ENCODE peak calls at places on chromosomes 7 and 10, in six cellular contexts. D is H1, S is K562, R is HepG2, Z is GM12891, H is GM12878. C is an unnamed sample.
A peak's percentile ranks its signal among the peaks of the same experiment; 100 is the strongest.

GRCh38 chr7:106037489-106038176 is 74.5 kb downstream of the SYPL1 start:
- DNase-seq in D (no peak), S (no peak), R (no peak), Z (no peak), H (no peak), C (no peak)

GRCh38 chr7:28354601-28355062 is 57.7 kb upstream of the CREB5 start:
- DNase-seq in D (no peak), S (no peak), R (no peak), Z (no peak), H (no peak), C (no peak)

GRCh38 chr7:158494162-158494586 is 93.4 kb downstream of the PTPRN2 start:
- DNase-seq in D (no peak), S (no peak), R (no peak), Z (no peak), H (no peak), C (no peak)

GRCh38 chr7:33874943-33875342 is 30.4 kb upstream of the BMPER start:
- DNase-seq in D (no peak), S (no peak), R (no peak), Z (no peak), H (no peak), C (no peak)

GRCh38 chr10:95289003-95289920 is 1.5 kb downstream of the PDLIM1 start:
- DNase-seq in D (no peak), S (peak; percentile 36), R (no peak), Z (no peak), H (no peak), C (no peak)

GRCh38 chr7:77570330-77571011 is 33.4 kb downstream of the PTPN12 start:
- DNase-seq in D (no peak), S (no peak), R (peak; percentile 41), Z (no peak), H (no peak), C (no peak)

GRCh38 chr10:4865945-4866661 is 40.1 kb downstream of the AKR1E2 start:
- DNase-seq in D (no peak), S (no peak), R (no peak), Z (no peak), H (no peak), C (no peak)

GRCh38 chr7:104431930-104432329 is 103.5 kb downstream of the LHFPL3 start:
- DNase-seq in D (no peak), S (no peak), R (no peak), Z (no peak), H (no peak), C (no peak)

GRCh38 chr7:128404826-128405344 is 4.9 kb downstream of the IMPDH1 start:
- DNase-seq in D (no peak), S (no peak), R (no peak), Z (no peak), H (no peak), C (no peak)

GRCh38 chr7:124566576-124566975 is 199.0 kb downstream of the GPR37 start:
- DNase-seq in D (peak; percentile 13), S (no peak), R (no peak), Z (no peak), H (no peak), C (no peak)

GRCh38 chr10:1402821-1403507 is 334.4 kb downstream of the ADARB2 start:
- DNase-seq in D (no peak), S (no peak), R (no peak), Z (no peak), H (no peak), C (no peak)

GRCh38 chr7:24445041-24445440 is 128.2 kb upstream of the PALS2 start:
- DNase-seq in D (no peak), S (no peak), R (no peak), Z (no peak), H (no peak), C (no peak)

GRCh38 chr7:127107601-127108007 is 145.1 kb downstream of the GRM8 start:
- DNase-seq in D (no peak), S (peak; percentile 65), R (peak; percentile 55), Z (no peak), H (peak; percentile 8), C (no peak)

GRCh38 chr10:102140913-102141540 is 8.2 kb downstream of the PPRC1 start:
- DNase-seq in D (no peak), S (no peak), R (no peak), Z (no peak), H (no peak), C (no peak)

GRCh38 chr10:34473174-34474059 is 341.7 kb downstream of the PARD3 start:
- DNase-seq in D (no peak), S (no peak), R (no peak), Z (no peak), H (no peak), C (no peak)

GRCh38 chr7:144133307-144133706 is 10.3 kb downstream of the OR2A14 start:
- DNase-seq in D (no peak), S (no peak), R (no peak), Z (no peak), H (no peak), C (no peak)

GRCh38 chr7:100130608-100131453 is 4.1 kb downstream of the MBLAC1 start:
- DNase-seq in D (no peak), S (peak; percentile 89), R (peak; percentile 54), Z (no peak), H (no peak), C (no peak)

GRCh38 chr10:1452777-1453176 is 284.5 kb downstream of the ADARB2 start:
- DNase-seq in D (no peak), S (no peak), R (no peak), Z (no peak), H (no peak), C (no peak)

GRCh38 chr10:112132429-112132828 is 51.1 kb downstream of the GPAM start:
- DNase-seq in D (no peak), S (no peak), R (no peak), Z (no peak), H (no peak), C (no peak)

GRCh38 chr7:101990811-101991418 is 173.5 kb downstream of the CUX1 start:
- DNase-seq in D (no peak), S (no peak), R (no peak), Z (peak; percentile 59), H (peak; percentile 88), C (peak; percentile 60)

DNA sequence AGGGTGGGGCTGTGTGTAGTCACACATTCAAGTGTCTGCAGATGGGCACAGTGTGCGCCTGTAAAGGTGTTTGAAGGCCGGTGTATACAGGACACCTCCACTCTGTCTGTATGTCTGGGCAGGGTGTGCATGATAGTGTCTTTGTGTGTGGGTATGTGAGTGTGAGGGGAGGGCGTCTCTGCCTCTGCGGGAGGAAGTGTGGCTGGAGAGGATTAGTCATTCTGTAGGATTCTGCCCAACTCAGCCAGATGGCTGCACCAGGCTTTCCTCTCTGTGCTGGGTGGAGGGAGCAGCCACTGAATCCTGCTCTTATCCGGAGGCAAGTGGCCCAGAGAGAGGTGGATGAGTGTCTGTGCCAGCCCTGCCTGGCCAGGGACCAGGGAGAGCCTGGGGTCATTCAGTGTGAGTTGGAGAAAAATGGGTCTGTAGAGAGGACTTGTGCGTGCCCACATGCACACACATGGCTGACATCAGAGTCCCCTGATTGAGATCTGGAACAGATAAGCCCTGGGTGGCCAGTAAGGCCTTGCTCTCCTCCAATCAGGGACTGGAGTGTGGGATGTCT is 1.7 kb downstream of the SFXN3 start:
- DNase-seq in D (no peak), S (no peak), R (peak; percentile 44), Z (no peak), H (no peak), C (no peak)
- TF ChIP-seq TAF1 in D (no peak), S (no peak), R (no peak), Z (no peak), H (no peak), C (no peak)

GRCh38 chr10:96304241-96304640 is at the start of gene DNTT:
- DNase-seq in D (no peak), S (no peak), R (no peak), Z (no peak), H (no peak), C (no peak)

GRCh38 chr10:96310359-96310669 is 6.1 kb downstream of the DNTT start:
- DNase-seq in D (no peak), S (no peak), R (no peak), Z (no peak), H (no peak), C (no peak)

GRCh38 chr10:96309631-96310358 is 5.6 kb downstream of the DNTT start:
- DNase-seq in D (peak; percentile 91), S (no peak), R (no peak), Z (no peak), H (no peak), C (no peak)

GRCh38 chr10:96305019-96305418 is 785 bp downstream of the DNTT start:
- DNase-seq in D (no peak), S (no peak), R (no peak), Z (no peak), H (no peak), C (no peak)

GRCh38 chr10:96306516-96306915 is 2.3 kb downstream of the DNTT start:
- DNase-seq in D (no peak), S (no peak), R (no peak), Z (no peak), H (no peak), C (no peak)
- TF ChIP-seq POLR2A in D (no peak), S (no peak), R (no peak), Z (no peak), H (no peak), C (no peak)

GRCh38 chr7:22607180-22607579 is 107.2 kb upstream of the STEAP1B start:
- DNase-seq in D (no peak), S (no peak), R (no peak), Z (no peak), H (no peak), C (no peak)
- TF ChIP-seq POLR2AphosphoS5 in D (no peak), S (no peak), R (no peak), Z (no peak), H (no peak), C (no peak)

GRCh38 chr7:55381696-55382095 is 16.6 kb downstream of the LANCL2 start:
- DNase-seq in D (no peak), S (no peak), R (no peak), Z (no peak), H (no peak), C (no peak)

GRCh38 chr7:55382251-55382650 is 17.1 kb downstream of the LANCL2 start:
- DNase-seq in D (no peak), S (no peak), R (no peak), Z (no peak), H (no peak), C (no peak)

GRCh38 chr7:55386541-55386940 is 21.4 kb downstream of the LANCL2 start:
- DNase-seq in D (no peak), S (no peak), R (no peak), Z (no peak), H (no peak), C (no peak)

DNA sequence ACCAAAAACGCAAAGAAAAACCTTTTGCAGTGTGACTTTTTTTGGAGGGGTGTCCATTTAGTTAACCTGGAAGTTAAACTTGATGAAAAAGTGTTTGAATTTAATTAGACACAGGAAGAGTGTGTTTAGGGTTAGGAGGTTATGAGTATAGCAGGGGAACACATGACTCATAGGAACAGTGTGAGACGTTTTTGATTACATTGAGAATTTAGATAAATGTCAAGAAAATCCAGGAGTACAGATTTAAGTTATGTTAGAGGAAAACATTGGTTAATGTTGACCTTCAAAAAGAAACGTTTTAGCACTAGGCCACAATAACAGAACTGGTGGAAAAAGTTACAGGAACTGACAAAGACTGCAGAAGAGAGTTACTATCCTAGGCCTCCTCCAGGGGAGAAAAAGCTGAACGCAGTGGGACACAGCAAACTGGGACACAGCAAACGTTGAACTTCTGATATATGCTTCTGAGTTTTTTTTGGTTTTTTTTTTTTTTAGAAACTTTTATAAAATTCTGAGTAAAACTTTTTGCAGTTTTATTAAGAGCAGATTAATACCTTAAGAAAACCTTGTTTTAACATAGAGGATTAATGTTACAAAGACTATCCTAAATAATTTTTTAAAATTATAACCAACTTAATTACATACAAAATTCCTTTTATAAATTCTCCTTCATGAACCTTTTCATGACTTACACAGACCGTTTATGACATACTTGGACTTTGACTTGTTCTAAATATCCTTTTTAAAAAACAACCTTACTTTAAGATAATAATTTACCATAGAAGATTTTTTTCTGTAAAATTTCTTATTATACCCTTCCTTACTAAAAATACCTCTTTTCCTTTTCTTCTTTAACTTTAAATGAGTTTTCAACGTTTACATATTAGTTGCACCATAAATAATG is 22.2 kb downstream of the LANCL2 start:
- DNase-seq in D (no peak), S (no peak), R (peak; percentile 7), Z (no peak), H (no peak), C (no peak)
- TF ChIP-seq TAF1 in D (no peak), S (no peak), R (no peak), Z (no peak), H (no peak), C (no peak)